ENCODE peak calls at places on chromosomes 3 and 15, in eight cellular contexts. E is SK-N-SH, T is IMR-90, Z is body of pancreas, O is heart left ventricle, N is PC-3, W is foreskin keratinocyte, F is MM.1S. X is an unnamed sample. For H3K4me1, the result is how much of the 10 kb centered on the place peaks cover.

GRCh38 chr3:52246728-52247454 is 1.3 kb downstream of the PPM1M start:
- DNase-seq in W (no peak), N (no peak), F (no peak), O (peak), E (no peak), Z (peak), T (no peak), X (no peak)

GRCh38 chr3:108509263-108509662 is 1.1 kb downstream of the MYH15 start:
- DNase-seq in W (no peak), N (no peak), T (no peak), Z (no peak), E (peak), O (no peak), F (no peak), X (no peak)

GRCh38 chr15:36844453-36845094 is 255.8 kb downstream of the MEIS2 start:
- DNase-seq in W (no peak), E (no peak), O (no peak), N (peak), T (peak), F (no peak), Z (no peak), X (peak)

GRCh38 chr3:120908803-120909601 is 997 bp downstream of the STXBP5L start:
- DNase-seq in Z (peak), O (no peak), E (no peak), F (peak), T (no peak), N (no peak), W (peak), X (no peak)

GRCh38 chr3:119329551-119329950 is 35.4 kb downstream of the ARHGAP31 start:
- DNase-seq in Z (no peak), W (no peak), E (no peak), N (no peak), T (peak), F (no peak), O (no peak), X (no peak)

GRCh38 chr3:51539291-51539891 is 872 bp downstream of the RAD54L2 start:
- DNase-seq in F (peak), O (no peak), N (peak), W (peak), Z (peak), E (peak), T (peak), X (peak)

GRCh38 chr3:162142511-162142910 is 645.9 kb downstream of the OTOL1 start:
- DNase-seq in F (no peak), O (no peak), W (no peak), T (peak), Z (no peak), N (peak), E (no peak), X (no peak)

GRCh38 chr3:160999268-160999667 is 105.9 kb downstream of the B3GALNT1 start:
- DNase-seq in W (peak), O (no peak), N (peak), Z (no peak), E (no peak), F (no peak), T (no peak), X (peak)

GRCh38 chr3:29721789-29722188 is 440.9 kb downstream of the RBMS3 start:
- DNase-seq in Z (no peak), F (no peak), O (no peak), E (no peak), W (no peak), T (peak), N (no peak), X (no peak)

GRCh38 chr15:52284164-52284563 is 11.4 kb downstream of the MYO5C start:
- DNase-seq in F (no peak), Z (no peak), O (no peak), E (no peak), N (peak), W (peak), T (peak), X (no peak)

GRCh38 chr15:66886241-66886675 is 179.1 kb upstream of the SMAD3 start:
- DNase-seq in T (no peak), N (no peak), E (no peak), F (no peak), Z (no peak), O (no peak), W (no peak), X (no peak)

GRCh38 chr3:128498901-128499530 is 6.0 kb upstream of the GATA2 start:
- DNase-seq in F (no peak), N (no peak), Z (no peak), O (no peak), W (no peak), E (no peak), T (no peak), X (no peak)

GRCh38 chr3:49175530-49175929 is 4.1 kb downstream of the KLHDC8B start:
- DNase-seq in N (no peak), W (no peak), Z (no peak), E (no peak), T (no peak), O (no peak), F (no peak), X (no peak)

GRCh38 chr3:194375473-194375872 is 5.9 kb upstream of the LRRC15 start:
- DNase-seq in T (no peak), N (peak), W (no peak), E (no peak), F (no peak), Z (no peak), O (no peak), X (peak)

GRCh38 chr3:146160964-146161724 is at the start of gene PLOD2:
- DNase-seq in E (peak), Z (peak), N (peak), W (peak), T (peak), F (peak), O (peak), X (peak)

GRCh38 chr3:191339313-191339917 is 9.1 kb upstream of the UTS2B start:
- DNase-seq in E (no peak), O (no peak), N (no peak), Z (no peak), T (no peak), F (no peak), W (no peak), X (no peak)

GRCh38 chr3:34056951-34057390 is 258.5 kb downstream of the PDCD6IP start:
- DNase-seq in F (peak), T (peak), E (no peak), N (no peak), Z (no peak), W (peak), O (no peak), X (peak)

GRCh38 chr3:41290736-41291135 is 91.4 kb downstream of the CTNNB1 start:
- DNase-seq in O (no peak), F (no peak), Z (no peak), N (no peak), W (no peak), T (no peak), E (no peak), X (no peak)

GRCh38 chr3:40582401-40583027 is 57.8 kb downstream of the ZNF621 start:
- DNase-seq in E (no peak), Z (no peak), F (no peak), T (no peak), W (no peak), N (no peak), O (no peak), X (no peak)

GRCh38 chr15:51401872-51402517 is 60.5 kb downstream of the GLDN start:
- DNase-seq in N (peak), Z (peak), T (peak), W (peak), F (no peak), E (peak), O (peak), X (peak)

GRCh38 chr15:31304074-31304648 is 22.5 kb upstream of the KLF13 start:
- DNase-seq in E (no peak), F (no peak), Z (no peak), T (no peak), O (peak), N (no peak), W (no peak), X (no peak)

GRCh38 chr15:31306426-31307269 is 20.0 kb upstream of the KLF13 start:
- DNase-seq in Z (no peak), T (no peak), W (peak), E (no peak), N (no peak), F (no peak), O (peak), X (no peak)

GRCh38 chr15:31306036-31306425 is 20.6 kb upstream of the KLF13 start:
- DNase-seq in E (peak), W (no peak), O (no peak), Z (no peak), F (no peak), N (no peak), T (no peak), X (no peak)

GRCh38 chr15:31304736-31305365 is 21.8 kb upstream of the KLF13 start:
- DNase-seq in W (no peak), F (no peak), N (no peak), O (peak), Z (no peak), E (peak), T (no peak), X (peak)

DNA sequence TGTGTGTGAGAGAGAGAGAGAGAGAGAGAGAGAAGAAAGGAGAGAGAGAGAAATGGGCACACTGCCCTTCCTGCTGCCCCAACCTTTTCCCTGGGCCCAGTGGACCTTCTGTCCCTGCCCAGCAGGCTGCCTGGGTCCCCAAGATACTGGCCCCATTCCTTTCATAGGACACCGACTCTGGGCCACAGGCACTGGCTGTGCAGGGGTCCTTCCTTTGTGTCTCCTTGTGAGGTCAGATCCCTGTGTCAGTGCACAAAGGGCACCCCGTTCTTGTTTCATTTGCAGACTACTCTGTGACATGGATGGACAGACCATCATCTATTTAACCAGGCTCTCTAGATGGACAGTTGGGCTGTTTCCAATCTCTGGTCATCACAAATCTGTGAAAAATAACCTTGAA is 21.3 kb upstream of the KLF13 start:
- DNase-seq in N (no peak), W (no peak), E (no peak), Z (no peak), T (no peak), F (no peak), O (peak), X (no peak)
- H3K4me1 ChIP-seq in N (under half), W (under half), E (under half), Z (under half), T (under half), F (under half), O (half or more), X (under half)

GRCh38 chr15:67981848-67982247 is 72.3 kb upstream of the PIAS1 start:
- DNase-seq in T (no peak), O (no peak), F (no peak), E (no peak), N (no peak), W (no peak), Z (no peak), X (no peak)
- TF ChIP-seq CTCF in T (no peak), O (no peak), F (no peak), E (no peak), N (no peak), W (no peak), Z (no peak), X (no peak)

GRCh38 chr15:48533982-48534381 is 111.5 kb downstream of the FBN1 start:
- DNase-seq in T (no peak), F (no peak), E (peak), Z (no peak), O (no peak), W (no peak), N (no peak), X (peak)
- H3K4me1 ChIP-seq in T (under half), F (under half), E (under half), Z (under half), O (under half), W (under half), N (under half), X (under half)

DNA sequence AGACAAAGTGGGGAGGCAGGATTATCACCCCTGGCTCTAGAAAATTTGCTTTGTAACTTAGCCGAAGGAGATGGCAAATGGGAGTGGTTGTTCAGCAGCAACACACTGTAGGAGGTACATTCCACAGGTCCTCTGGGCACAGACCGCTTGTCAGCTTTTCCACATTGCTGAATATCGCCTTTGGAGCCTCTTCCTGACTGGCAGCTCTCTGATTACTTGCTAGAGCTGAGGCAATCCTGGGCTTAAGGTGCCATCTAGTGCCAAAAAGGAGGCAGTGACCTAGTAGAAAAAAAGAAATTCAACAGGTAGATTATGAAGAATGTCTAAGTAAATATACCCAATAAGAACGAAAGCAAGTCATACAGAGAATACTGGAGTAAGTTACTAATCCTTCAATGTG is 13.1 kb upstream of the SCN5A start:
- DNase-seq in O (no peak), N (peak), T (peak), W (peak), E (no peak), F (peak), Z (no peak), X (no peak)
- TF ChIP-seq CTCF in O (no peak), N (peak), T (peak), W (peak), E (peak), F (peak), Z (no peak), X (no peak)

GRCh38 chr3:184563569-184563925 is 2.0 kb downstream of the EPHB3 start:
- DNase-seq in Z (no peak), N (peak), O (no peak), F (no peak), W (peak), E (no peak), T (no peak), X (no peak)
- H3K4me1 ChIP-seq in Z (half or more), N (half or more), O (under half), F (under half), W (under half), E (under half), T (under half), X (under half)

DNA sequence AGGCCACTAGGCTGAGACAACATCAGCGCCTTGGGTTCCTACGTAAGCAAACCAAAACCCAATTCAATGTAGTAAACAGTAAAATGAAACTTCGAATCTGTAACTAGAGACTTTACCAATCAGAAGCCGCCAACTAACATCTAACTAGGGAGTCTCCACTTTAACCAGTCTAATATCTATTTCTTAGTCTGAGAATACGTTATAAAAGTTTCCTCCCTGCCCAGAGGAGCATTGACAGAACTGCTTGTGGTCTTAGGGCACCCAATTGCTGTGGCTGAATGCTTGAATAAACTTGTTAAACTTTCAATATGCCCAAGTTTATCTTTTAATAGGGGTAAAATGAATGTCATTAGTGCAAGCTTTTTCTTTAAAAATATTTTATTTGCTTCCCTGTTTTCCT is 4.3 kb downstream of the CP start:
- DNase-seq in W (no peak), T (no peak), Z (no peak), F (no peak), E (no peak), N (no peak), O (no peak), X (no peak)
- TF ChIP-seq CTCF in W (no peak), T (no peak), Z (no peak), F (no peak), E (no peak), N (no peak), O (no peak), X (no peak)

DNA sequence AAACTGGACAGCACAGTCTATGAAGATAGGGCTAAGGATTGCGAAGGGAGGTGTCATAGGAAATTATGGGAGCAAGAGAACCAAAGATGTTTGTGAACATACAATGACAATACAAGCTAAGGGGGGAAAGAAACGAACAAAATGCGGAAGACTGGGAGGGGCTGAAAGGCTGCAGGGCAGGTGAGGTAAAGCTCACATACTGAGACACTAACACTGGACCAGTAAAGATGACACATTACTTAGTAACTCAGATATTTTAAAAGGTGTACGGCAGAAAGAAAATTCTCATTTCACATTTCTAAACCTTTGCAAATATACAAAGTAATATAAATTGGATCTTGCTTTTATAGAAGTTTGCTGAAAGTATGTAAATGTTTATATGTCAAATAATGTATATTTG is 10.1 kb downstream of the CLDND1 start:
- DNase-seq in F (no peak), E (no peak), Z (no peak), N (peak), O (no peak), T (no peak), W (peak), X (no peak)
- H3K4me1 ChIP-seq in F (under half), E (under half), Z (under half), N (under half), O (under half), T (under half), W (under half), X (under half)